ENCODE peak calls at places on chromosome 10, in six cellular contexts. One of them, this sample, is unnamed.

GRCh38 chr10:68795886-68796532 is 31.3 kb upstream of the STOX1 start:
- DNase-seq in NCI-H1092: no peak
- DNase-seq in tibial artery: no peak
- DNase-seq in activated CD8-positive, alpha-beta memory T cell treated with anti-CD3 and anti-CD28 coated beads for 1 hour: no peak
- DNase-seq in cardiac fibroblast: no peak
- DNase-seq in IMR-90: no peak
- DNase-seq in this sample: no peak

GRCh38 chr10:75397571-75397921 is 4.0 kb downstream of the ZNF503 start:
- DNase-seq in IMR-90: no peak
- DNase-seq in cardiac fibroblast: peak
- DNase-seq in activated CD8-positive, alpha-beta memory T cell treated with anti-CD3 and anti-CD28 coated beads for 1 hour: no peak
- DNase-seq in tibial artery: no peak
- DNase-seq in NCI-H1092: no peak
- DNase-seq in this sample: peak

GRCh38 chr10:60718891-60719290 is 59.4 kb upstream of the CDK1 start:
- DNase-seq in tibial artery: no peak
- DNase-seq in cardiac fibroblast: no peak
- DNase-seq in IMR-90: no peak
- DNase-seq in NCI-H1092: no peak
- DNase-seq in activated CD8-positive, alpha-beta memory T cell treated with anti-CD3 and anti-CD28 coated beads for 1 hour: no peak
- DNase-seq in this sample: no peak

GRCh38 chr10:10831085-10831484 is 186.6 kb upstream of the CELF2 start:
- DNase-seq in NCI-H1092: no peak
- DNase-seq in tibial artery: peak
- DNase-seq in activated CD8-positive, alpha-beta memory T cell treated with anti-CD3 and anti-CD28 coated beads for 1 hour: no peak
- DNase-seq in IMR-90: peak
- DNase-seq in cardiac fibroblast: peak
- DNase-seq in this sample: no peak

GRCh38 chr10:79320785-79321493 is 26.3 kb upstream of the PPIF start:
- DNase-seq in NCI-H1092: no peak
- DNase-seq in tibial artery: no peak
- DNase-seq in IMR-90: peak
- DNase-seq in activated CD8-positive, alpha-beta memory T cell treated with anti-CD3 and anti-CD28 coated beads for 1 hour: no peak
- DNase-seq in cardiac fibroblast: peak
- DNase-seq in this sample: no peak

GRCh38 chr10:123398180-123398591 is 244.0 kb downstream of the BUB3 start:
- DNase-seq in IMR-90: no peak
- DNase-seq in cardiac fibroblast: no peak
- DNase-seq in activated CD8-positive, alpha-beta memory T cell treated with anti-CD3 and anti-CD28 coated beads for 1 hour: no peak
- DNase-seq in tibial artery: no peak
- DNase-seq in NCI-H1092: no peak
- DNase-seq in this sample: no peak

GRCh38 chr10:70228503-70228902 is 4.7 kb downstream of the PPA1 start:
- DNase-seq in NCI-H1092: no peak
- DNase-seq in tibial artery: no peak
- DNase-seq in cardiac fibroblast: no peak
- DNase-seq in activated CD8-positive, alpha-beta memory T cell treated with anti-CD3 and anti-CD28 coated beads for 1 hour: no peak
- DNase-seq in IMR-90: no peak
- DNase-seq in this sample: no peak

GRCh38 chr10:28981007-28981406 is 303.7 kb downstream of the BAMBI start:
- DNase-seq in IMR-90: no peak
- DNase-seq in activated CD8-positive, alpha-beta memory T cell treated with anti-CD3 and anti-CD28 coated beads for 1 hour: no peak
- DNase-seq in NCI-H1092: no peak
- DNase-seq in cardiac fibroblast: no peak
- DNase-seq in tibial artery: no peak
- DNase-seq in this sample: no peak

GRCh38 chr10:14468022-14468421 is 137.3 kb upstream of the FRMD4A start:
- DNase-seq in IMR-90: peak
- DNase-seq in activated CD8-positive, alpha-beta memory T cell treated with anti-CD3 and anti-CD28 coated beads for 1 hour: no peak
- DNase-seq in cardiac fibroblast: no peak
- DNase-seq in tibial artery: no peak
- DNase-seq in NCI-H1092: no peak
- DNase-seq in this sample: peak

GRCh38 chr10:96878071-96878470 is 46.0 kb downstream of the LCOR start:
- DNase-seq in tibial artery: no peak
- DNase-seq in IMR-90: no peak
- DNase-seq in activated CD8-positive, alpha-beta memory T cell treated with anti-CD3 and anti-CD28 coated beads for 1 hour: no peak
- DNase-seq in NCI-H1092: no peak
- DNase-seq in cardiac fibroblast: no peak
- DNase-seq in this sample: no peak

GRCh38 chr10:72089618-72090017 is 1.3 kb upstream of the SPOCK2 start:
- DNase-seq in tibial artery: no peak
- DNase-seq in activated CD8-positive, alpha-beta memory T cell treated with anti-CD3 and anti-CD28 coated beads for 1 hour: no peak
- DNase-seq in IMR-90: no peak
- DNase-seq in cardiac fibroblast: no peak
- DNase-seq in NCI-H1092: no peak
- DNase-seq in this sample: no peak

GRCh38 chr10:86151613-86152012 is 215.0 kb downstream of the GRID1 start:
- DNase-seq in IMR-90: no peak
- DNase-seq in activated CD8-positive, alpha-beta memory T cell treated with anti-CD3 and anti-CD28 coated beads for 1 hour: no peak
- DNase-seq in cardiac fibroblast: no peak
- DNase-seq in tibial artery: no peak
- DNase-seq in NCI-H1092: no peak
- DNase-seq in this sample: no peak

GRCh38 chr10:132788180-132788830 is 2.4 kb upstream of the NKX6-2 start:
- DNase-seq in cardiac fibroblast: peak
- DNase-seq in tibial artery: no peak
- DNase-seq in IMR-90: peak
- DNase-seq in NCI-H1092: no peak
- DNase-seq in activated CD8-positive, alpha-beta memory T cell treated with anti-CD3 and anti-CD28 coated beads for 1 hour: no peak
- DNase-seq in this sample: peak

GRCh38 chr10:73771722-73772279 is 10.0 kb upstream of the CHCHD1 start:
- DNase-seq in activated CD8-positive, alpha-beta memory T cell treated with anti-CD3 and anti-CD28 coated beads for 1 hour: peak
- DNase-seq in IMR-90: peak
- DNase-seq in cardiac fibroblast: peak
- DNase-seq in NCI-H1092: peak
- DNase-seq in tibial artery: no peak
- DNase-seq in this sample: peak

GRCh38 chr10:86345296-86346168 is 21.1 kb downstream of the GRID1 start:
- DNase-seq in tibial artery: peak
- DNase-seq in IMR-90: no peak
- DNase-seq in NCI-H1092: no peak
- DNase-seq in activated CD8-positive, alpha-beta memory T cell treated with anti-CD3 and anti-CD28 coated beads for 1 hour: no peak
- DNase-seq in cardiac fibroblast: no peak
- DNase-seq in this sample: no peak

GRCh38 chr10:100223879-100224278 is 5.5 kb downstream of the CHUK start:
- DNase-seq in IMR-90: no peak
- DNase-seq in tibial artery: no peak
- DNase-seq in cardiac fibroblast: no peak
- DNase-seq in activated CD8-positive, alpha-beta memory T cell treated with anti-CD3 and anti-CD28 coated beads for 1 hour: no peak
- DNase-seq in NCI-H1092: no peak
- DNase-seq in this sample: no peak

GRCh38 chr10:132526676-132527075 is 10.9 kb upstream of the INPP5A start:
- DNase-seq in cardiac fibroblast: no peak
- DNase-seq in IMR-90: peak
- DNase-seq in activated CD8-positive, alpha-beta memory T cell treated with anti-CD3 and anti-CD28 coated beads for 1 hour: no peak
- DNase-seq in tibial artery: peak
- DNase-seq in NCI-H1092: no peak
- DNase-seq in this sample: no peak

GRCh38 chr10:48587101-48587500 is 17.8 kb downstream of the ARHGAP22 start:
- DNase-seq in NCI-H1092: no peak
- DNase-seq in cardiac fibroblast: no peak
- DNase-seq in tibial artery: no peak
- DNase-seq in activated CD8-positive, alpha-beta memory T cell treated with anti-CD3 and anti-CD28 coated beads for 1 hour: no peak
- DNase-seq in IMR-90: no peak
- DNase-seq in this sample: no peak

GRCh38 chr10:74841265-74841973 is 15.0 kb downstream of the KAT6B start:
- DNase-seq in tibial artery: no peak
- DNase-seq in NCI-H1092: no peak
- DNase-seq in IMR-90: peak
- DNase-seq in activated CD8-positive, alpha-beta memory T cell treated with anti-CD3 and anti-CD28 coated beads for 1 hour: no peak
- DNase-seq in cardiac fibroblast: peak
- DNase-seq in this sample: no peak

GRCh38 chr10:95445837-95446347 is 115.3 kb downstream of the SORBS1 start:
- DNase-seq in NCI-H1092: peak
- DNase-seq in tibial artery: peak
- DNase-seq in cardiac fibroblast: peak
- DNase-seq in activated CD8-positive, alpha-beta memory T cell treated with anti-CD3 and anti-CD28 coated beads for 1 hour: no peak
- DNase-seq in IMR-90: peak
- DNase-seq in this sample: peak

GRCh38 chr10:93751832-93752231 is 5.9 kb upstream of the LGI1 start:
- DNase-seq in activated CD8-positive, alpha-beta memory T cell treated with anti-CD3 and anti-CD28 coated beads for 1 hour: no peak
- DNase-seq in NCI-H1092: no peak
- DNase-seq in cardiac fibroblast: peak
- DNase-seq in tibial artery: no peak
- DNase-seq in IMR-90: peak
- DNase-seq in this sample: peak

GRCh38 chr10:60463726-60464125 is 74.1 kb upstream of the ANK3 start:
- DNase-seq in cardiac fibroblast: peak
- DNase-seq in activated CD8-positive, alpha-beta memory T cell treated with anti-CD3 and anti-CD28 coated beads for 1 hour: no peak
- DNase-seq in NCI-H1092: no peak
- DNase-seq in IMR-90: peak
- DNase-seq in tibial artery: no peak
- DNase-seq in this sample: no peak

GRCh38 chr10:88896336-88897018 is 16.4 kb downstream of the STAMBPL1 start:
- DNase-seq in cardiac fibroblast: no peak
- DNase-seq in tibial artery: no peak
- DNase-seq in NCI-H1092: no peak
- DNase-seq in activated CD8-positive, alpha-beta memory T cell treated with anti-CD3 and anti-CD28 coated beads for 1 hour: no peak
- DNase-seq in IMR-90: no peak
- DNase-seq in this sample: no peak

GRCh38 chr10:30705625-30706149 is 76.1 kb upstream of the LYZL2 start:
- DNase-seq in IMR-90: no peak
- DNase-seq in tibial artery: no peak
- DNase-seq in NCI-H1092: no peak
- DNase-seq in activated CD8-positive, alpha-beta memory T cell treated with anti-CD3 and anti-CD28 coated beads for 1 hour: no peak
- DNase-seq in cardiac fibroblast: no peak
- DNase-seq in this sample: no peak